ENCODE peak calls at places on chromosome 1, in eight cellular contexts. I is Peyer's patch, M is lower leg skin, H is endodermal cell, J is HCT116, Q is AG04449, W is fibroblast of lung, O is ovary. Y is an unnamed sample.

GRCh38 chr1:217274927-217275616 is 355.8 kb downstream of the GPATCH2 start:
- DNase-seq in I (no peak), J (no peak), M (no peak), O (no peak), W (peak), Q (no peak), H (no peak), Y (no peak)

GRCh38 chr1:109528296-109528695 is 11.4 kb upstream of the GPR61 start:
- DNase-seq in I (no peak), W (no peak), M (no peak), H (no peak), Q (no peak), J (no peak), O (no peak), Y (no peak)

GRCh38 chr1:161139765-161140164 is 7.3 kb upstream of the DEDD start:
- DNase-seq in M (no peak), H (peak), W (peak), J (no peak), Q (no peak), I (no peak), O (no peak), Y (peak)

GRCh38 chr1:179228783-179229213 is 679 bp downstream of the ABL2 start:
- DNase-seq in I (peak), J (no peak), H (peak), O (peak), M (no peak), W (peak), Q (no peak), Y (peak)

GRCh38 chr1:214551052-214551435 is 358 bp downstream of the PTPN14 start:
- DNase-seq in W (no peak), M (peak), H (no peak), Q (no peak), J (no peak), I (peak), O (no peak), Y (no peak)

GRCh38 chr1:48841945-48842344 is 65.3 kb upstream of the BEND5 start:
- DNase-seq in J (no peak), M (no peak), W (no peak), Q (no peak), H (no peak), O (no peak), I (no peak), Y (no peak)

GRCh38 chr1:117664314-117664713 is 58.5 kb downstream of the TENT5C start:
- DNase-seq in I (no peak), H (no peak), O (no peak), Q (no peak), M (no peak), W (no peak), J (no peak), Y (no peak)

GRCh38 chr1:81165963-81166362 is 634.8 kb upstream of the ADGRL2 start:
- DNase-seq in O (no peak), M (no peak), W (no peak), H (no peak), I (no peak), J (no peak), Q (no peak), Y (no peak)

GRCh38 chr1:177873238-177873637 is 96.6 kb downstream of the SEC16B start:
- DNase-seq in I (no peak), M (no peak), H (no peak), J (no peak), O (no peak), Q (peak), W (peak), Y (no peak)

GRCh38 chr1:20719261-20719660 is 1.5 kb upstream of the KIF17 start:
- DNase-seq in H (peak), I (peak), O (no peak), Q (no peak), W (no peak), M (no peak), J (no peak), Y (no peak)

GRCh38 chr1:85681087-85681486 is 27.1 kb downstream of the ZNHIT6 start:
- DNase-seq in O (no peak), H (no peak), J (no peak), I (no peak), W (peak), Q (no peak), M (no peak), Y (no peak)

GRCh38 chr1:171635661-171636060 is 13.6 kb downstream of the MYOCOS start:
- DNase-seq in O (no peak), H (no peak), I (no peak), W (no peak), Q (no peak), J (no peak), M (no peak), Y (no peak)

GRCh38 chr1:29197590-29197924 is 15.9 kb upstream of the SRSF4 start:
- DNase-seq in J (peak), Q (no peak), M (no peak), I (no peak), O (no peak), H (peak), W (peak), Y (peak)

GRCh38 chr1:221740941-221741363 is 937 bp downstream of the DUSP10 start:
- DNase-seq in I (no peak), Q (no peak), J (no peak), H (no peak), M (peak), O (no peak), W (no peak), Y (no peak)

GRCh38 chr1:109628540-109629321 is 9.1 kb downstream of the AMPD2 start:
- DNase-seq in O (peak), I (no peak), H (peak), M (peak), Q (no peak), W (no peak), J (no peak), Y (no peak)

GRCh38 chr1:57748696-57749095 is 324.8 kb upstream of the DAB1 start:
- DNase-seq in M (no peak), I (no peak), O (no peak), J (no peak), H (no peak), Q (no peak), W (no peak), Y (no peak)

GRCh38 chr1:42935313-42935624 is 23.4 kb downstream of the SLC2A1 start:
- DNase-seq in I (peak), M (no peak), H (peak), Q (no peak), W (no peak), J (no peak), O (peak), Y (no peak)

GRCh38 chr1:73205294-73205973 is 923.1 kb upstream of the NEGR1 start:
- DNase-seq in J (no peak), Q (no peak), H (peak), O (no peak), I (no peak), M (no peak), W (no peak), Y (no peak)

GRCh38 chr1:161994153-161994814 is 29.4 kb downstream of the OLFML2B start:
- DNase-seq in Q (no peak), O (no peak), I (no peak), W (peak), H (no peak), J (no peak), M (no peak), Y (no peak)

GRCh38 chr1:227883641-227884301 is 64.0 kb downstream of the WNT9A start:
- DNase-seq in O (no peak), M (peak), H (peak), Q (no peak), J (no peak), I (no peak), W (no peak), Y (no peak)

GRCh38 chr1:8211620-8212442 is 106.1 kb upstream of the SLC45A1 start:
- DNase-seq in H (no peak), I (no peak), J (peak), Q (peak), O (no peak), W (peak), M (peak), Y (no peak)

GRCh38 chr1:15882665-15883064 is 35.2 kb downstream of the SPEN start:
- DNase-seq in W (no peak), I (no peak), J (no peak), M (no peak), Q (no peak), H (no peak), O (no peak), Y (no peak)

GRCh38 chr1:155127105-155127671 is 488 bp upstream of the EFNA1 start:
- DNase-seq in M (peak), Q (no peak), J (no peak), I (peak), W (peak), H (peak), O (peak), Y (peak)

GRCh38 chr1:117656202-117656641 is 50.4 kb downstream of the TENT5C start:
- DNase-seq in J (no peak), H (no peak), O (no peak), Q (no peak), I (no peak), W (no peak), M (no peak), Y (no peak)

GRCh38 chr1:234686035-234686434 is 76.1 kb upstream of the IRF2BP2 start:
- DNase-seq in H (no peak), I (no peak), Q (no peak), M (no peak), O (no peak), W (peak), J (no peak), Y (no peak)

GRCh38 chr1:115373305-115373704 is 35.3 kb upstream of the NGF start:
- DNase-seq in Q (peak), M (no peak), O (no peak), J (no peak), W (peak), I (no peak), H (no peak), Y (no peak)

GRCh38 chr1:41416081-41416480 is 54.8 kb downstream of the FOXO6 start:
- DNase-seq in I (no peak), J (no peak), H (no peak), O (no peak), Q (no peak), M (no peak), W (no peak), Y (no peak)

GRCh38 chr1:41418868-41419583 is 57.8 kb downstream of the FOXO6 start:
- DNase-seq in J (peak), I (peak), M (peak), W (peak), H (peak), Q (peak), O (peak), Y (no peak)

GRCh38 chr1:41416552-41417334 is 55.5 kb downstream of the FOXO6 start:
- DNase-seq in M (no peak), H (peak), W (peak), I (peak), O (peak), J (peak), Q (no peak), Y (peak)

GRCh38 chr1:41417746-41418145 is 56.5 kb downstream of the FOXO6 start:
- DNase-seq in M (no peak), O (no peak), I (no peak), W (no peak), H (no peak), Q (no peak), J (no peak), Y (no peak)

GRCh38 chr1:41417335-41417682 is 56.1 kb downstream of the FOXO6 start:
- DNase-seq in M (no peak), W (no peak), H (no peak), Q (no peak), J (no peak), O (no peak), I (no peak), Y (no peak)
- TF ChIP-seq CTCF in M (no peak), W (no peak), H (no peak), Q (no peak), J (no peak), O (no peak), I (no peak), Y (peak)

GRCh38 chr1:4772294-4773010 is 118.0 kb downstream of the AJAP1 start:
- DNase-seq in M (no peak), J (no peak), Q (no peak), H (no peak), I (no peak), W (no peak), O (no peak), Y (no peak)

GRCh38 chr1:4781646-4782045 is 127.2 kb downstream of the AJAP1 start:
- DNase-seq in O (no peak), Q (no peak), H (no peak), J (no peak), W (no peak), I (no peak), M (no peak), Y (no peak)

GRCh38 chr1:4778056-4778455 is 123.6 kb downstream of the AJAP1 start:
- DNase-seq in W (no peak), O (peak), Q (no peak), M (no peak), I (no peak), H (peak), J (no peak), Y (peak)
- TF ChIP-seq CTCF in W (no peak), O (no peak), Q (no peak), M (no peak), I (peak), H (peak), J (peak), Y (no peak)

DNA sequence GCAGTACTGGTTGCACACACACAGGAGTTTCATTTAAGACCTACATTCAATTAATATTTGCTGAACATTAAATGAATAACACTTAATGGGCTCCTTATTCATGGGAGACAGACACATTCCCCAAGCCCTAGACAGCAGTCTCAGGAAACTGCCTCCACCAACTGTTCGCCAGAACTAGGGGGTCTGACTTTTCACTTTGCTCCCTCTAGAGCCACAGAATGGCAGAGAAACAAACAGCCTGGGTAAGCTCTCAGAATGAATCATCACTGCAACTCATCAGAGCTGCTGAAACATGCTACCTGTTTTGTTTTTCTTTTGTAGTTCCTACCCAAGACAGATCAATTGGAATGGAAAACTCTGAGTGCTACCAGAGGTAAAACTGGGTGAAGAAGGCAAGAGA is 31.7 kb downstream of the ELK4 start:
- DNase-seq in Q (no peak), W (peak), O (no peak), J (no peak), H (no peak), M (no peak), I (no peak), Y (no peak)
- TF ChIP-seq CTCF in Q (no peak), W (no peak), O (no peak), J (no peak), H (no peak), M (no peak), I (no peak), Y (no peak)

GRCh38 chr1:18323259-18323658 is 157.5 kb upstream of the KLHDC7A start:
- DNase-seq in O (no peak), Q (no peak), M (no peak), J (no peak), H (no peak), W (no peak), I (no peak), Y (no peak)

GRCh38 chr1:18325151-18325550 is 155.6 kb upstream of the KLHDC7A start:
- DNase-seq in J (no peak), W (no peak), Q (no peak), O (no peak), I (no peak), M (no peak), H (no peak), Y (no peak)

GRCh38 chr1:18320051-18320450 is 160.7 kb upstream of the KLHDC7A start:
- DNase-seq in O (no peak), H (no peak), I (no peak), J (no peak), W (no peak), M (no peak), Q (no peak), Y (no peak)

GRCh38 chr1:18324246-18324645 is 156.5 kb upstream of the KLHDC7A start:
- DNase-seq in H (peak), Q (no peak), O (no peak), M (no peak), W (no peak), J (no peak), I (no peak), Y (no peak)

GRCh38 chr1:18322353-18323032 is 158.2 kb upstream of the KLHDC7A start:
- DNase-seq in Q (no peak), H (peak), M (no peak), I (no peak), W (no peak), O (no peak), J (peak), Y (peak)
- TF ChIP-seq CTCF in Q (no peak), H (peak), M (no peak), I (no peak), W (no peak), O (no peak), J (peak), Y (peak)

GRCh38 chr1:11800391-11800755 is 5.4 kb downstream of the MTHFR start:
- DNase-seq in Q (no peak), M (no peak), J (no peak), H (no peak), O (no peak), W (no peak), I (no peak), Y (no peak)
- TF ChIP-seq CTCF in Q (no peak), M (no peak), J (no peak), H (no peak), O (no peak), W (no peak), I (no peak), Y (no peak)